ENCODE peak calls at places on chromosome 11, in nine cellular contexts. Z, J, C, N, H, S, L, V and U are unnamed samples.

GRCh38 chr11:110531056-110531756 is 101.5 kb downstream of the FDX1 start:
- DNase-seq in J (no peak), N (no peak), L (no peak), C (no peak), Z (no peak), V (no peak), H (no peak), S (no peak), U (no peak)

GRCh38 chr11:4862447-4863236 is 13.6 kb upstream of the OR51S1 start:
- DNase-seq in Z (no peak), L (no peak), N (no peak), S (no peak), J (no peak), V (no peak), H (no peak), C (no peak), U (no peak)

GRCh38 chr11:120564573-120565301 is 53.2 kb downstream of the GRIK4 start:
- DNase-seq in H (no peak), N (no peak), L (no peak), S (no peak), Z (peak; percentile 70), J (no peak), V (no peak), C (peak; percentile 81), U (no peak)

GRCh38 chr11:63910605-63911195 is 6.3 kb downstream of the RCOR2 start:
- DNase-seq in V (no peak), H (no peak), C (no peak), L (no peak), N (no peak), S (no peak), Z (no peak), J (no peak), U (no peak)

GRCh38 chr11:58259983-58260382 is 8.1 kb downstream of the OR10W1 start:
- DNase-seq in Z (no peak), N (no peak), V (no peak), C (no peak), S (no peak), J (no peak), H (no peak), L (no peak), U (no peak)

GRCh38 chr11:58927393-58928081 is 11.8 kb upstream of the GLYATL1 start:
- DNase-seq in S (no peak), C (no peak), N (no peak), V (peak; percentile 9), J (no peak), Z (no peak), H (no peak), L (no peak), U (no peak)

GRCh38 chr11:18225906-18226305 is 10.7 kb downstream of the SAA4 start:
- DNase-seq in N (no peak), S (no peak), J (no peak), H (no peak), L (no peak), V (no peak), C (no peak), Z (no peak), U (no peak)

GRCh38 chr11:117072517-117073218 is 25.6 kb downstream of the SIK3 start:
- DNase-seq in H (peak; percentile 75), J (no peak), L (no peak), S (no peak), V (peak; percentile 78), Z (no peak), C (peak; percentile 64), N (no peak), U (no peak)

GRCh38 chr11:57751676-57752253 is at the start of gene BTBD18:
- DNase-seq in N (no peak), S (no peak), V (peak; percentile 42), J (no peak), L (peak; percentile 43), Z (no peak), H (no peak), C (peak; percentile 20), U (no peak)

GRCh38 chr11:28963189-28963588 is 855.0 kb downstream of the METTL15 start:
- DNase-seq in J (no peak), Z (no peak), H (no peak), L (no peak), V (peak; percentile 18), N (no peak), C (no peak), S (no peak), U (no peak)

GRCh38 chr11:78344114-78344513 is 73.5 kb downstream of the GAB2 start:
- DNase-seq in S (no peak), J (no peak), V (no peak), N (no peak), C (no peak), L (no peak), Z (no peak), H (no peak), U (no peak)

GRCh38 chr11:109864161-109864661 is 229.0 kb upstream of the ZC3H12C start:
- DNase-seq in H (no peak), V (no peak), C (no peak), Z (no peak), S (no peak), J (no peak), L (no peak), N (no peak), U (no peak)

GRCh38 chr11:122524532-122524882 is 131.0 kb upstream of the UBASH3B start:
- DNase-seq in H (no peak), N (no peak), V (peak; percentile 51), S (no peak), C (no peak), J (no peak), Z (no peak), L (no peak), U (no peak)

GRCh38 chr11:1604181-1604580 is 4.1 kb downstream of the KRTAP5-3 start:
- DNase-seq in N (no peak), L (no peak), C (no peak), J (no peak), S (no peak), Z (no peak), V (no peak), H (no peak), U (no peak)